ENCODE peak calls at places on chromosome 7, in four cellular contexts. Q is hepatocyte, S is endothelial cell of umbilical vein, N is GM12865. U is an unnamed sample.

GRCh38 chr7:82018226-82018625 is 248.4 kb upstream of the HGF start:
- DNase-seq in Q (no peak), N (no peak), S (no peak), U (no peak)

GRCh38 chr7:2403718-2404648 is 572 bp downstream of the CHST12 start:
- DNase-seq in N (peak), S (peak), Q (peak), U (no peak)

GRCh38 chr7:2041496-2042367 is 191.0 kb downstream of the MAD1L1 start:
- DNase-seq in N (no peak), S (no peak), Q (no peak), U (no peak)

GRCh38 chr7:80771523-80771922 is 133.1 kb downstream of the CD36 start:
- DNase-seq in Q (peak), S (no peak), N (no peak), U (no peak)

GRCh38 chr7:135650831-135651573 is 11.3 kb upstream of the STMP1 start:
- DNase-seq in N (no peak), S (no peak), Q (peak), U (no peak)

GRCh38 chr7:152847491-152847890 is 87.9 kb downstream of the ACTR3B start:
- DNase-seq in N (no peak), S (no peak), Q (no peak), U (no peak)

GRCh38 chr7:127822822-127823508 is 171.0 kb downstream of the SND1 start:
- DNase-seq in S (no peak), N (peak), Q (peak), U (no peak)

GRCh38 chr7:22316914-22317313 is 40.0 kb downstream of the RAPGEF5 start:
- DNase-seq in Q (no peak), N (peak), S (no peak), U (no peak)

GRCh38 chr7:155567646-155568334 is 21.4 kb upstream of the CNPY1 start:
- DNase-seq in S (no peak), N (no peak), Q (no peak), U (no peak)

GRCh38 chr7:121278120-121279021 is 50.4 kb upstream of the WNT16 start:
- DNase-seq in S (no peak), Q (no peak), N (peak), U (no peak)

GRCh38 chr7:39606352-39606751 is 17.0 kb upstream of the RALA start:
- DNase-seq in S (no peak), Q (no peak), N (no peak), U (no peak)

GRCh38 chr7:27150568-27151340 is 1.6 kb downstream of the HOXA3 start:
- DNase-seq in Q (peak), N (peak), S (peak), U (no peak)

GRCh38 chr7:111682576-111683372 is 120.5 kb upstream of the IMMP2L start:
- DNase-seq in Q (no peak), S (no peak), N (no peak), U (no peak)

GRCh38 chr7:125061776-125062397 is 132.3 kb upstream of the POT1 start:
- DNase-seq in S (peak), Q (peak), N (peak), U (peak)

GRCh38 chr7:40921589-40922315 is 781.1 kb downstream of the INHBA start:
- DNase-seq in Q (no peak), S (no peak), N (no peak), U (no peak)

GRCh38 chr7:26653430-26653911 is 210.9 kb downstream of the SKAP2 start:
- DNase-seq in S (peak), Q (peak), N (no peak), U (peak)

GRCh38 chr7:156889089-156889488 is 3.9 kb downstream of the LMBR1 start:
- DNase-seq in N (no peak), Q (no peak), S (no peak), U (no peak)

GRCh38 chr7:2632717-2633537 is 1.1 kb downstream of the TTYH3 start:
- DNase-seq in S (peak), Q (peak), N (peak), U (no peak)

GRCh38 chr7:21580073-21580521 is 37.3 kb downstream of the DNAH11 start:
- DNase-seq in N (peak), Q (no peak), S (peak), U (peak)

GRCh38 chr7:110307776-110308175 is 783.2 kb upstream of the LRRN3 start:
- DNase-seq in N (no peak), S (no peak), Q (no peak), U (no peak)

GRCh38 chr7:74619235-74619860 is 38.2 kb upstream of the GTF2I start:
- DNase-seq in Q (no peak), N (no peak), S (no peak), U (no peak)

GRCh38 chr7:123070702-123071286 is 75.3 kb upstream of the TAS2R16 start:
- DNase-seq in S (peak), N (peak), Q (peak), U (no peak)

GRCh38 chr7:74288034-74288881 is 949 bp upstream of the CLIP2 start:
- DNase-seq in Q (no peak), S (no peak), N (peak), U (no peak)

GRCh38 chr7:139699640-139700504 is 77.9 kb downstream of the HIPK2 start:
- DNase-seq in N (peak), Q (no peak), S (no peak), U (no peak)
- TF ChIP-seq CTCF in N (peak), Q (no peak), S (no peak), U (no peak)

DNA sequence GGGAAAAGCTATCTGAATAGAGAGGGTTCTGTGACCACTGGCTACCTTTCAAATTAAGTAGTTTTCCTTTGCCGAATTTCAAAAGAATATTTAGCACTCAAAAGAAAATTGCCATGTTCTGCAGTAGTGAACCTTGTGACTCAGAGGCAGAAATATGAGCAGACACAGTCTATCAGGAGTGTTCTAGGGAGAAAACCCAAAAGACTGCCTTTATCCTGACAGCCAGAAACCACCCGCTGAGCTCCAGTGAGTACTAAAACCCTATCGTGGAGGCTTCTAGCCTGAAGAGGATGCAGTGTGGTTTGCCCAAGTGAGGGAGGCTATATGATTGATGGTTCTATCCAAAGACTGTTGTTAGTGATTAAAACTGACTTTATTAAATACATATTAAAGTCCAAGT is 21.9 kb downstream of the CHRM2 start:
- DNase-seq in S (no peak), Q (no peak), N (no peak), U (no peak)
- H3K4me3 ChIP-seq in S (no peak), Q (no peak), N (no peak), U (no peak)

GRCh38 chr7:100209493-100209892 is 10.3 kb upstream of the PVRIG start:
- DNase-seq in S (no peak), N (no peak), Q (no peak), U (no peak)

GRCh38 chr7:100213672-100214071 is 6.1 kb upstream of the PVRIG start:
- DNase-seq in N (no peak), S (no peak), Q (no peak), U (no peak)

GRCh38 chr7:100212631-100213286 is 7.0 kb upstream of the PVRIG start:
- DNase-seq in Q (no peak), N (no peak), S (no peak), U (no peak)

GRCh38 chr7:100210803-100211202 is 8.9 kb upstream of the PVRIG start:
- DNase-seq in Q (no peak), S (no peak), N (no peak), U (no peak)

DNA sequence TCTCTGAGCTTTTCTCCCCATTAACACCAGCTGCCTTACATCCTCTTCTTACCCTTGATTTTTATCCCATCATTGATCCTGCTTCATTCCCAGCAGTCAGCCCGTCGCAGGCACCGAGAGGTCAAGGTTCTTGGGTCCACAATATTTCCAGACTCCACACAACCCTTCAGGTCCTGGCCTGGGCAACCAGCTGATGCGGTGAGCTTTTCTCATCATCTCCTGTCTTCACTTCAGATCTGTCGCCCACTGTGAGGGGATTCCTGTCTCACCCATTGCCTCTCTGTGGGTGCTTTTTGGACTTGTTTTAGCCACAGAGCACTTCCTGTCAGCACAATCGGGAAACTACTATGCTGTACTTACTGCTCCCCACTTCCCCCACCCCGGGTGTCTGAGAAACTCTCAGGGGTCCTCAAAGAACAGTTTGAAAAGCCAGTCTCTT is 8.4 kb upstream of the PVRIG start:
- DNase-seq in N (peak), Q (no peak), S (no peak), U (no peak)
- TF ChIP-seq CTCF in N (no peak), Q (no peak), S (no peak), U (no peak)

GRCh38 chr7:120273476-120273975 is 551 bp downstream of the KCND2 start:
- DNase-seq in S (peak), N (peak), Q (peak), U (no peak)
- H3K4me3 ChIP-seq in S (peak), N (peak), Q (peak), U (peak)

DNA sequence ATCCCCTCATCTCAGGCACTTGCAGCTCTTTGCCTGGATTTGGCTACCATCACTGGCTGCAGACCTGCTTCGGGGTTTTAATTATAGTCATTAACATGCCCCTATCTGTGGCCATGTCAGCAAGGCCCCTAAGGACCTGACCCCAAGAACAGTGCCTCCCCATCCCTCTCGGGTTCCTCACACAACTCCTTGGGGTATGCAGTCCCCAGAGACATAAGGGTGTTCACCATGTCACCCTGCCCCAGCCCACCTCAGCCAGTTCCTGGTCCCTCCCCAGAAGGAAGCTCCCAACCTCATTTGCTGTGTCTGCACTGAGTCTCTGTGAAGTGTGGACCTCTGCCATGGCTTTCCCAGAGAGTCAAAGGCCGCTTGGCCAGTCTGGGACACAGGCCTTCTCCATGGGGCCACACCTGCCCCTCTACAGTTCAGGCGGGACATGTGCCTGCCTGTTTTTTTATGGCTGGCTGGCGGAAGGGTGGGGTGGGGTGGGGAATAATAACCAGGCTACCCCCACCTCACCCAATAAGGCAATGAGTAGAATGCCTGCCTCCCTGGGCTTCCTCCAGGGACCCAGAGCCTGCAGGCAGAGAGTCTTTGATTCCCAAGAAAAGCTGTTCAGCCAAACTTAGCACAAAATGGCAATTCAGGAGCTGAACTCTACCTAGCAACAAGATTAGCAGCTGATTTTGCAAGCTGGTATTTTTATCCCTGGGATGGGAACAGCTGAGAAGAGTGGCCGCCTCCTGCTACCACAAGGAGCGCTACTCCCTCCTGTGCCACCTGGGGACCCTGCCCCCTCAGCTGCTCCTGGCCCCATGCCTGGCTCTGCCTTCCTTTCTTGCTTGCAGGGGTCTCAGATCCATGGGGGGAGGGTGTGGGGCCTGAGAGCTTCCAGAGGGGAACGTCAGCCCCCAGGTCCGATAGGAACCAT is 23.7 kb upstream of the CAMK2B start:
- DNase-seq in S (no peak), N (no peak), Q (no peak), U (peak)
- TF ChIP-seq CTCF in S (peak), N (no peak), Q (no peak), U (peak)

DNA sequence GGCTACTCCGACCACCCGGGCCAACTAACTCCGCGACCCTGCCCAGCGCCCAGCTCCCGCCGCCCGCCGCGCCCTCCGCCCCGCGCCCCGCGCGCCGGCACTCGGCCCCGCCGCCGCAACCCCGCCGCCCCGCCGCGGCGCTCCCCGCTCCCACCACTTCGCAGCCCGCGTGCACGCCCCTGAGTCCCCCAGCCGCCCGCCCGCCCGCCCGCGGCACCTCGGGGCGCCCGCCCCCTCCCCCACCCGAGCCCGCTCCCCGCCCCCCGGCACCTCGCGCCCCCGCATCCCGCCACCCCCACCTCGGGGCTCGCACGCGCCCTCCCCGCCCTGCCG is 598 bp downstream of the JAZF1 start:
- DNase-seq in Q (no peak), N (no peak), S (no peak), U (no peak)
- H3K4me3 ChIP-seq in Q (peak), N (no peak), S (peak), U (peak)

DNA sequence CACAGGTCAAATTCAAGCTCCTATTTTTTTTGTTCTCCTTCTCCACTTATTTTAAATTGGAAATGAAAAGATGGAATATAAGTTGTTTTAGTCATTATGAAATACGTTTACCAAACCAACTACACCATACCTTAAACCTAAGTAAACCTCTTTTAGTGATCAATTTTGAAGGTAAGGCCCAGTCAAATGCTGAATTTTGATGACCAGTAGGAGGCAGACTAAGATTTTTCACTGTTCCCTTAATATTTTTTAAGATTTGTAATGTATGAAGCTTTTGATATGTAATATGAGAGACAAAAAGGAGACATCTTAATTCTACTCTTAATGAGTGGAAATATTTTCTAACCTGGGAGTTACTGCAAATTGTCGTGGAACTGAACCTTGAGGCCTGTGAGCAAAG is 311.6 kb downstream of the EXOC4 start:
- DNase-seq in S (no peak), Q (no peak), N (no peak), U (no peak)
- TF ChIP-seq CTCF in S (no peak), Q (no peak), N (no peak), U (peak)

GRCh38 chr7:37590824-37591223 is 92.7 kb upstream of the GPR141 start:
- DNase-seq in S (no peak), N (no peak), Q (no peak), U (no peak)
- H3K4me3 ChIP-seq in S (no peak), N (no peak), Q (no peak), U (no peak)